ENCODE peak calls at places on chromosomes 13 and 19, in six cellular contexts. U is AG09309; G is activated CD4-positive, alpha-beta T cell treated with anti-CD3 and anti-CD28 coated beads, Interleukin-2, amount 50 U/mL, for 24 hours; L is IMR-90; W is Karpas-422; F is activated T-cell treated with anti-CD3 and anti-CD28 coated beads for 48 hours. O is an unnamed sample.
A peak's percentile ranks its signal among the peaks of the same experiment; 100 is the strongest.

GRCh38 chr19:20423381-20424207 is 142.0 kb downstream of the ZNF737 start:
- DNase-seq in U (no peak), G (peak; percentile 17), L (peak; percentile 7), W (no peak), F (peak; percentile 29), O (no peak)

GRCh38 chr19:17829855-17830566 is 8.7 kb upstream of the INSL3 start:
- DNase-seq in U (no peak), G (no peak), L (peak; percentile 8), W (no peak), F (no peak), O (no peak)

GRCh38 chr19:55646889-55647731 is 902 bp upstream of the CCDC106 start:
- DNase-seq in U (no peak), G (no peak), L (no peak), W (peak; percentile 94), F (no peak), O (no peak)

GRCh38 chr19:9151367-9151766 is 11.2 kb downstream of the ZNF317 start:
- DNase-seq in U (no peak), G (no peak), L (no peak), W (no peak), F (no peak), O (no peak)

GRCh38 chr19:46283771-46284170 is 13.1 kb upstream of the HIF3A start:
- DNase-seq in U (no peak), G (no peak), L (no peak), W (no peak), F (no peak), O (no peak)

GRCh38 chr13:41061914-41062837 is 867 bp downstream of the WBP4 start:
- DNase-seq in U (peak; percentile 27), G (no peak), L (peak; percentile 64), W (peak; percentile 81), F (no peak), O (no peak)

GRCh38 chr19:49888478-49888901 is 8.2 kb downstream of the IL4I1 start:
- DNase-seq in U (no peak), G (no peak), L (no peak), W (no peak), F (no peak), O (no peak)

GRCh38 chr19:5138606-5139594 is 170.0 kb downstream of the KDM4B start:
- DNase-seq in U (peak; percentile 38), G (peak; percentile 65), L (peak; percentile 47), W (no peak), F (peak; percentile 76), O (no peak)

GRCh38 chr19:10553943-10554381 is 10.3 kb downstream of the ATG4D start:
- DNase-seq in U (no peak), G (no peak), L (no peak), W (no peak), F (no peak), O (peak; percentile 42)

GRCh38 chr19:11457115-11457514 is 21.7 kb downstream of the PRKCSH start:
- DNase-seq in U (no peak), G (no peak), L (no peak), W (no peak), F (no peak), O (no peak)

GRCh38 chr13:45796421-45796960 is 55.1 kb downstream of the SIAH3 start:
- DNase-seq in U (no peak), G (no peak), L (no peak), W (no peak), F (no peak), O (no peak)

GRCh38 chr13:37068962-37069361 is 9.5 kb upstream of the SUPT20H start:
- DNase-seq in U (no peak), G (no peak), L (peak; percentile 30), W (peak; percentile 76), F (no peak), O (no peak)

GRCh38 chr19:14536926-14537692 is 7.7 kb downstream of the TECR start:
- DNase-seq in U (no peak), G (no peak), L (no peak), W (peak; percentile 90), F (peak; percentile 36), O (no peak)

GRCh38 chr13:56189439-56189838 is 951.3 kb upstream of the PRR20A start:
- DNase-seq in U (no peak), G (no peak), L (no peak), W (no peak), F (no peak), O (no peak)

GRCh38 chr19:7545904-7546303 is 10.4 kb downstream of the PNPLA6 start:
- DNase-seq in U (no peak), G (no peak), L (no peak), W (no peak), F (no peak), O (no peak)

GRCh38 chr13:112875627-112876026 is 93.4 kb upstream of the MCF2L start:
- DNase-seq in U (no peak), G (no peak), L (no peak), W (no peak), F (no peak), O (no peak)

GRCh38 chr13:75762066-75762937 is 126.2 kb downstream of the LMO7 start:
- DNase-seq in U (no peak), G (peak; percentile 51), L (peak; percentile 63), W (no peak), F (no peak), O (no peak)

GRCh38 chr13:38348890-38349289 is 761 bp upstream of the UFM1 start:
- DNase-seq in U (no peak), G (peak; percentile 43), L (peak; percentile 40), W (peak; percentile 59), F (peak; percentile 6), O (no peak)

GRCh38 chr13:45584816-45585215 is 30.7 kb downstream of the ERICH6B start:
- DNase-seq in U (no peak), G (no peak), L (no peak), W (no peak), F (no peak), O (no peak)

GRCh38 chr13:113184568-113185440 is 23.7 kb downstream of the PCID2 start:
- DNase-seq in U (no peak), G (no peak), L (no peak), W (no peak), F (no peak), O (no peak)

GRCh38 chr13:88142653-88143052 is 471.5 kb downstream of the SLITRK5 start:
- DNase-seq in U (no peak), G (no peak), L (no peak), W (no peak), F (no peak), O (no peak)

GRCh38 chr19:804419-805160 is 7.3 kb downstream of the PTBP1 start:
- DNase-seq in U (no peak), G (no peak), L (no peak), W (no peak), F (no peak), O (no peak)

GRCh38 chr13:30835442-30835841 is 70.6 kb upstream of the MEDAG start:
- DNase-seq in U (no peak), G (no peak), L (peak; percentile 82), W (no peak), F (no peak), O (no peak)

GRCh38 chr13:109652536-109652935 is 133.8 kb downstream of the IRS2 start:
- DNase-seq in U (no peak), G (no peak), L (peak; percentile 16), W (no peak), F (no peak), O (no peak)

GRCh38 chr13:33189470-33189869 is 96.1 kb downstream of the STARD13 start:
- DNase-seq in U (no peak), G (no peak), L (no peak), W (no peak), F (no peak), O (no peak)